ENCODE peak calls at places on chromosomes 12 and 14, in five cellular contexts. W is heart right ventricle, C is EH, B is endothelial cell, K is GOT3. I is an unnamed sample.

GRCh38 chr14:102822311-102822863 is 45.1 kb downstream of the TRAF3 start:
- DNase-seq in W (no peak), C (peak), B (no peak), K (no peak), I (no peak)

GRCh38 chr12:12156116-12156515 is 85.4 kb downstream of the BCL2L14 start:
- DNase-seq in W (no peak), C (no peak), B (no peak), K (no peak), I (no peak)

GRCh38 chr12:24979286-24979685 is 30.4 kb upstream of the BCAT1 start:
- DNase-seq in W (no peak), C (no peak), B (no peak), K (no peak), I (no peak)

GRCh38 chr14:77094672-77095284 is 3.3 kb upstream of the CIPC start:
- DNase-seq in W (peak), C (peak), B (peak), K (no peak), I (peak)

GRCh38 chr14:103696466-103697071 is 18.7 kb downstream of the XRCC3 start:
- DNase-seq in W (peak), C (no peak), B (no peak), K (no peak), I (no peak)

GRCh38 chr12:91574391-91574790 is 391.8 kb upstream of the DCN start:
- DNase-seq in W (no peak), C (no peak), B (no peak), K (no peak), I (no peak)

GRCh38 chr12:2439332-2440100 is 355.3 kb upstream of the FKBP4 start:
- DNase-seq in W (peak), C (no peak), B (no peak), K (no peak), I (no peak)

GRCh38 chr12:78194448-78194847 is 363.8 kb downstream of the NAV3 start:
- DNase-seq in W (no peak), C (peak), B (no peak), K (no peak), I (no peak)

GRCh38 chr12:100234166-100234565 is 32.7 kb downstream of the DEPDC4 start:
- DNase-seq in W (no peak), C (peak), B (no peak), K (no peak), I (no peak)

GRCh38 chr14:92780444-92780843 is 13.7 kb upstream of the GOLGA5 start:
- DNase-seq in W (no peak), C (peak), B (no peak), K (no peak), I (no peak)

GRCh38 chr14:42480235-42480634 is 873.6 kb downstream of the LRFN5 start:
- DNase-seq in W (no peak), C (no peak), B (no peak), K (no peak), I (no peak)

GRCh38 chr14:22472935-22473854 is 115.8 kb downstream of the DAD1 start:
- DNase-seq in W (no peak), C (peak), B (peak), K (no peak), I (peak)

GRCh38 chr14:28083456-28083855 is 683.1 kb upstream of the FOXG1 start:
- DNase-seq in W (no peak), C (no peak), B (no peak), K (no peak), I (no peak)

GRCh38 chr14:61500046-61500445 is 178.7 kb downstream of the PRKCH start:
- DNase-seq in W (no peak), C (no peak), B (no peak), K (no peak), I (no peak)

GRCh38 chr12:98509063-98509462 is 6.3 kb upstream of the TMPO start:
- DNase-seq in W (no peak), C (no peak), B (no peak), K (no peak), I (peak)

GRCh38 chr14:25537846-25538455 is 488.0 kb upstream of the STXBP6 start:
- DNase-seq in W (no peak), C (no peak), B (peak), K (no peak), I (peak)

GRCh38 chr12:109758406-109759075 is 44.9 kb downstream of the FAM222A start:
- DNase-seq in W (no peak), C (no peak), B (no peak), K (no peak), I (no peak)

GRCh38 chr14:101501858-101502615 is 59.3 kb upstream of the DIO3 start:
- DNase-seq in W (no peak), C (no peak), B (no peak), K (no peak), I (no peak)

GRCh38 chr12:26338574-26339572 is 143.5 kb downstream of the SSPN start:
- DNase-seq in W (no peak), C (peak), B (no peak), K (no peak), I (no peak)

GRCh38 chr12:114625294-114625851 is 58.6 kb downstream of the TBX3 start:
- DNase-seq in W (no peak), C (peak), B (peak), K (no peak), I (peak)

GRCh38 chr12:6373022-6373787 is 2.2 kb downstream of the SCNN1A start:
- DNase-seq in W (no peak), C (no peak), B (no peak), K (no peak), I (no peak)

GRCh38 chr12:94147991-94148840 is at the start of gene PLXNC1:
- DNase-seq in W (peak), C (peak), B (peak), K (no peak), I (no peak)

GRCh38 chr12:121955258-121956040 is 37.1 kb downstream of the CFAP251 start:
- DNase-seq in W (no peak), C (peak), B (no peak), K (no peak), I (peak)

GRCh38 chr12:89192419-89192818 is 159.9 kb downstream of the DUSP6 start:
- DNase-seq in W (no peak), C (peak), B (no peak), K (no peak), I (no peak)

GRCh38 chr14:89466460-89466859 is 49.4 kb upstream of the FOXN3 start:
- DNase-seq in W (no peak), C (no peak), B (no peak), K (no peak), I (no peak)